ENCODE peak calls at places on chromosomes 11 and 22, in six cellular contexts. J, C, N, T, S and F are unnamed samples.

GRCh38 chr22:45911601-45912271 is 65.2 kb downstream of the WNT7B start:
- DNase-seq in J (peak), S (no peak), N (peak), T (no peak), C (no peak), F (no peak)

GRCh38 chr11:120709808-120710207 is 198.3 kb downstream of the GRIK4 start:
- DNase-seq in N (no peak), T (no peak), J (no peak), C (no peak), S (peak), F (no peak)

GRCh38 chr11:33268945-33269567 is 11.9 kb downstream of the HIPK3 start:
- DNase-seq in N (no peak), C (no peak), T (no peak), J (no peak), S (no peak), F (no peak)

GRCh38 chr11:1102221-1102971 is 27.7 kb downstream of the MUC2 start:
- DNase-seq in S (no peak), C (no peak), N (no peak), T (no peak), J (no peak), F (no peak)

GRCh38 chr11:64694821-64695365 is 28.1 kb downstream of the NRXN2 start:
- DNase-seq in J (no peak), C (no peak), S (no peak), N (no peak), T (no peak), F (no peak)

GRCh38 chr11:122656631-122657101 is 1.1 kb downstream of the UBASH3B start:
- DNase-seq in J (no peak), T (no peak), N (peak), C (no peak), S (no peak), F (peak)

GRCh38 chr11:35237860-35238715 is 99.1 kb downstream of the CD44 start:
- DNase-seq in T (peak), C (no peak), J (no peak), N (no peak), S (peak), F (no peak)

GRCh38 chr11:109865558-109866186 is 227.5 kb upstream of the ZC3H12C start:
- DNase-seq in S (no peak), C (no peak), T (no peak), J (no peak), N (peak), F (no peak)

GRCh38 chr11:119794141-119794665 is 65.2 kb upstream of the NECTIN1 start:
- DNase-seq in C (no peak), N (no peak), T (no peak), S (no peak), J (no peak), F (no peak)

GRCh38 chr11:44579172-44579804 is 13.8 kb downstream of the CD82 start:
- DNase-seq in S (no peak), T (no peak), C (no peak), N (peak), J (no peak), F (no peak)

GRCh38 chr11:113577356-113578163 is 102.4 kb upstream of the DRD2 start:
- DNase-seq in S (no peak), T (no peak), C (no peak), J (no peak), N (no peak), F (no peak)

GRCh38 chr22:17412232-17412631 is 43.0 kb downstream of the CECR2 start:
- DNase-seq in S (no peak), T (no peak), N (peak), J (no peak), C (no peak), F (no peak)

GRCh38 chr11:797300-798092 is 585 bp downstream of the SLC25A22 start:
- DNase-seq in T (no peak), J (peak), S (no peak), N (peak), C (no peak), F (peak)

GRCh38 chr22:44488354-44488753 is 9.7 kb downstream of the RTL6 start:
- DNase-seq in S (no peak), C (no peak), T (no peak), J (no peak), N (no peak), F (no peak)
- TF ChIP-seq POLR2A in S (no peak), C (no peak), T (no peak), J (no peak), N (no peak), F (no peak)

GRCh38 chr11:107457558-107458271 is at the start of gene CWF19L2:
- DNase-seq in T (peak), J (peak), C (peak), S (peak), N (peak), F (peak)
- TF ChIP-seq POLR2A in T (peak), J (no peak), C (no peak), S (peak), N (no peak), F (peak)

GRCh38 chr22:41023299-41023623 is 69.1 kb upstream of the EP300 start:
- DNase-seq in J (no peak), C (no peak), S (no peak), T (no peak), N (no peak), F (no peak)

GRCh38 chr22:41021039-41021654 is 70.0 kb downstream of the RBX1 start:
- DNase-seq in T (no peak), J (peak), C (no peak), N (no peak), S (no peak), F (no peak)

GRCh38 chr22:41021655-41022454 is 70.5 kb upstream of the EP300 start:
- DNase-seq in N (peak), J (peak), C (peak), S (no peak), T (peak), F (peak)

GRCh38 chr22:41022470-41023298 is 69.7 kb upstream of the EP300 start:
- DNase-seq in N (peak), S (peak), T (peak), C (peak), J (peak), F (peak)
- TF ChIP-seq POLR2A in N (no peak), S (peak), T (peak), C (no peak), J (no peak), F (no peak)

DNA sequence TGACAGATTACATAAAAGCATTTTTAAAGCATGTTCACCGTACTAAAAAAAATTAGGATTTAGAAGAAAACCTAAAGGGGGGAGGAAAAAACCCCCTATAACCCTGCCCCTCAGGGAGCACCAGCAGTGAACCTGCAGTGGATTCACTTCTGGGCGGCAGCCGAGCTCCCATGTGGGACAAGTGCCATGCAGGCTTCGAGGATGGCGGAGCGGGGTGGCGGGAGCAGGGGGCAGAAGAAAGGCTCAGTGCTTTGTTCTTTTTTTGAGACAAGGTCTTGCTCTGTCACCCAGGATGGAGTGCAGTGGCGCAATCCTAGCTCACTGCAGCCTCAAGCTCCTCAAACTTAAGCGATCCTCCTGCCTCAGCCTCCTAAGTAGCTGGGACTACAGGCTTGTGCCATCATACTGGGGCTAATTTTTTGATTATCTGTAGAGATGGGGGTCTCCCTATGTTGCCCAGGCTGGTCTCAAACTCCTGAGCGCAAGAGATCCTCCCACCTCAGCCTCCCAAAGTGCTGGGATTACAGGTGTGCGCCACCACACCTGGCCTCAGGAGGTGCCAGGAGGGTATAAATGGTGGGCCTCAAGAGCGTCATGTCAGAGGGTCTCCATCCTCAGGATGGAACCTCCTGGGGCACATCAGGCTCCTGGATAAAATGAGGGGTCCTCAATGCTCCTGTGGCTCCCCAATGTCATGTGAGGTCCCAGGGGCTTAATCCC is 34.0 kb downstream of the PPM1F start:
- DNase-seq in J (no peak), S (no peak), C (no peak), N (no peak), T (no peak), F (no peak)
- TF ChIP-seq POLR2A in J (no peak), S (no peak), C (no peak), N (no peak), T (no peak), F (no peak)

GRCh38 chr11:16392646-16393045 is 36.3 kb upstream of the SOX6 start:
- DNase-seq in T (no peak), C (no peak), N (no peak), J (no peak), S (no peak), F (no peak)

GRCh38 chr11:16394947-16395346 is 38.6 kb upstream of the SOX6 start:
- DNase-seq in N (no peak), J (no peak), T (no peak), C (no peak), S (no peak), F (no peak)

GRCh38 chr11:16395601-16396000 is 39.3 kb upstream of the SOX6 start:
- DNase-seq in J (no peak), T (no peak), N (no peak), C (no peak), S (no peak), F (no peak)

GRCh38 chr11:16397355-16397754 is 41.0 kb upstream of the SOX6 start:
- DNase-seq in S (no peak), N (no peak), T (no peak), J (no peak), C (no peak), F (no peak)

DNA sequence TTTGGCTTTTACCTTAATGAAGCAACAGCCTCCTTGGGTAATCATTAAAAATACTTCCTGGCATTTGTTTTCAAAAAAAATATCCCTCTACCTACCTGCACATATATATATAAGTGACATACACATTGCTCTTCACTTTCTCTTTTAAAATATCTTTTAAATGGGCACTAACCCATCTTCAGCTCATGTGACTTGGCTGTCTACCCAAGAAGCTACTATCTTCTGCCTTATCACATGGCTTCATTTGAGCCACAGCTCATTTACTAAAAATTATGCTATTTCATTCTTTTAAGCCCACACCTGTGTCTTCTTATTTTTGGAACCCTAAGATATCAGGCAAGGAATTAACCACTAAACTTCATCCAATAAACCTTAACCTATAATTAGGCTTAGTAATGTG is 37.0 kb upstream of the SOX6 start:
- DNase-seq in T (no peak), C (no peak), J (no peak), N (no peak), S (no peak), F (no peak)
- TF ChIP-seq POLR2A in T (no peak), C (no peak), J (no peak), N (no peak), S (no peak), F (no peak)

GRCh38 chr11:75350743-75351540 is 519 bp downstream of the ARRB1 start:
- DNase-seq in C (no peak), T (no peak), S (no peak), J (peak), N (peak), F (no peak)

GRCh38 chr11:75352417-75353206 is 1.2 kb upstream of the ARRB1 start:
- DNase-seq in S (no peak), J (no peak), C (no peak), T (no peak), N (peak), F (no peak)

GRCh38 chr11:75349540-75350116 is 1.8 kb downstream of the ARRB1 start:
- DNase-seq in J (no peak), T (no peak), S (no peak), C (no peak), N (no peak), F (no peak)

GRCh38 chr11:75350122-75350742 is 1.2 kb downstream of the ARRB1 start:
- DNase-seq in S (no peak), C (no peak), N (no peak), T (no peak), J (no peak), F (no peak)

GRCh38 chr11:75351541-75352416 is at the start of gene ARRB1:
- DNase-seq in J (peak), N (peak), T (no peak), C (no peak), S (no peak), F (no peak)
- TF ChIP-seq POLR2A in J (no peak), N (no peak), T (peak), C (peak), S (peak), F (no peak)

GRCh38 chr11:108207683-108208060 is 14.8 kb downstream of the NPAT start:
- DNase-seq in S (no peak), C (no peak), T (no peak), J (no peak), N (no peak), F (no peak)

GRCh38 chr11:108204376-108204775 is 18.1 kb downstream of the NPAT start:
- DNase-seq in C (no peak), N (no peak), S (no peak), J (no peak), T (no peak), F (no peak)

GRCh38 chr11:108206969-108207682 is 15.3 kb downstream of the NPAT start:
- DNase-seq in N (no peak), S (no peak), J (no peak), T (no peak), C (no peak), F (no peak)

GRCh38 chr11:108204918-108205499 is 17.4 kb downstream of the NPAT start:
- DNase-seq in T (no peak), C (no peak), N (no peak), S (no peak), J (no peak), F (no peak)

GRCh38 chr11:108206171-108206570 is 16.3 kb downstream of the NPAT start:
- DNase-seq in J (no peak), C (no peak), T (no peak), S (no peak), N (no peak), F (no peak)
- TF ChIP-seq POLR2A in J (no peak), C (no peak), T (no peak), S (peak), N (no peak), F (no peak)

DNA sequence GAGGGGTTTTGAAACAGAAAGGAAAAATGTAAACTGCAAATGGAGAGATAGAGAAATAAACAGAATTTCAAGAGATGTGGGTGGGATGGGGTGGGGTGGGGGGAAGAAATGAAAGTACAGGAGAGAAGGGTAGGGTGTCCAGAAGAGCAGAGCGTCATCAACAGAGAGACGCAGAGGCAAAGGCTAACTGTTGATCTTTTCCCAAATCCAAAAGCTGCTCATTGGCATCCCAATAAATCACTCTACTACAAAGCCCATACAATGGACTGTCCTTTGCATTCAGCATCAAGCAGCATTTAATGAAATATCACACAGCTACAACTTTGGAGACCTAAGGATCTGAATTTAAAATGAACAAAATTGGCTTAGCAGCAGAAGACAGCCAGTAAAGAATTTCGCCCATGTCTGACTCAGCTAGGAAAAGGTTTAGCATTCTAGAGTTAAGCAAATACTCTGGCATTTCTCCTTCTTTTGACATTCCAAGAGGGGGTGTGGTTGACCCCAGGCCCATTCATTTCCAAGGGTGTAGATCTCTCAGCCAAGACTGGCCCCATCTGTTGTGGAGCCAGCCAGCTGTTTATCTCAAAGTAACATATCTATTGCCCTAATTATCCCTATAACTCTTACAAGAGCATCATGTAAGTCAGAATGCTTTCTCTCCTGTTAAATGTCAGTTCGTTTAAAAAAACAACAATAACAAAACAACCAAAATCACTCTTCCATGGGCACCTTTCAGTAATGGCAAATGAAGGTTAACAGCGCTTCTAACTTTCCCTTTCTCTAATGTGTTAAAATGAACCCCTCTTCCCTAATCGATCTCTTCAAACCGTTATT is 1.4 kb downstream of the RAB30 start:
- DNase-seq in S (no peak), J (no peak), T (no peak), N (no peak), C (peak), F (no peak)
- TF ChIP-seq POLR2A in S (no peak), J (no peak), T (no peak), N (no peak), C (no peak), F (no peak)

GRCh38 chr11:98003606-98004371 is 1017.0 kb upstream of the CNTN5 start:
- DNase-seq in C (no peak), T (no peak), S (no peak), J (no peak), N (no peak), F (no peak)

GRCh38 chr11:98007072-98007471 is 1013.7 kb upstream of the CNTN5 start:
- DNase-seq in N (no peak), S (no peak), C (no peak), J (no peak), T (no peak), F (no peak)
- TF ChIP-seq POLR2A in N (no peak), S (no peak), C (no peak), J (no peak), T (no peak), F (no peak)

GRCh38 chr11:76236092-76237026 is 30.1 kb upstream of the WNT11 start:
- DNase-seq in C (peak), S (no peak), J (peak), T (peak), N (peak), F (peak)

GRCh38 chr11:76237041-76237649 is 30.8 kb upstream of the WNT11 start:
- DNase-seq in S (no peak), J (no peak), N (no peak), C (no peak), T (no peak), F (no peak)

GRCh38 chr11:76234704-76235232 is 28.5 kb upstream of the WNT11 start:
- DNase-seq in J (peak), T (no peak), S (no peak), C (no peak), N (peak), F (peak)

GRCh38 chr11:76233936-76234703 is 27.8 kb upstream of the WNT11 start:
- DNase-seq in C (no peak), J (peak), T (no peak), N (peak), S (peak), F (peak)

GRCh38 chr11:76235233-76236091 is 29.2 kb upstream of the WNT11 start:
- DNase-seq in N (peak), T (peak), C (peak), S (peak), J (peak), F (peak)
- TF ChIP-seq POLR2A in N (no peak), T (no peak), C (peak), S (peak), J (no peak), F (no peak)